ENCODE peak calls at places on chromosome 22, in six cellular contexts. X is PC-3, C is BJ, N is upper lobe of right lung, Z is GM12865, O is skeletal muscle cell. I is an unnamed sample.

GRCh38 chr22:35375031-35375430 is 5.9 kb upstream of the HMOX1 start:
- DNase-seq in X (peak), C (no peak), N (no peak), Z (no peak), O (no peak), I (no peak)

GRCh38 chr22:45083659-45084305 is 74.0 kb upstream of the PHF21B start:
- DNase-seq in X (peak), C (no peak), N (no peak), Z (no peak), O (no peak), I (no peak)

GRCh38 chr22:45831394-45831793 is 145.6 kb downstream of the WNT7B start:
- DNase-seq in X (peak), C (no peak), N (no peak), Z (no peak), O (no peak), I (no peak)

GRCh38 chr22:27399161-27399560 is 402.4 kb downstream of the MN1 start:
- DNase-seq in X (peak), C (no peak), N (no peak), Z (no peak), O (no peak), I (no peak)

GRCh38 chr22:30021881-30022619 is 58.2 kb upstream of the HORMAD2 start:
- DNase-seq in X (no peak), C (no peak), N (no peak), Z (no peak), O (no peak), I (no peak)

GRCh38 chr22:26650722-26651421 is 6.5 kb upstream of the MIAT start:
- DNase-seq in X (no peak), C (no peak), N (no peak), Z (peak), O (no peak), I (no peak)

GRCh38 chr22:22111267-22111751 is 128.7 kb upstream of the TOP3B start:
- DNase-seq in X (peak), C (no peak), N (no peak), Z (peak), O (peak), I (no peak)

GRCh38 chr22:28799125-28799833 is 1.1 kb downstream of the XBP1 start:
- DNase-seq in X (peak), C (peak), N (no peak), Z (peak), O (peak), I (no peak)

GRCh38 chr22:45757068-45757467 is 85.4 kb downstream of the ATXN10 start:
- DNase-seq in X (no peak), C (peak), N (no peak), Z (no peak), O (no peak), I (no peak)

GRCh38 chr22:48700180-48700565 is 1127.5 kb downstream of the BRD1 start:
- DNase-seq in X (no peak), C (no peak), N (no peak), Z (no peak), O (no peak), I (no peak)

GRCh38 chr22:26763633-26764295 is 106.4 kb downstream of the MIAT start:
- DNase-seq in X (peak), C (no peak), N (no peak), Z (no peak), O (peak), I (no peak)

GRCh38 chr22:43343262-43343988 is at the start of gene SCUBE1:
- DNase-seq in X (peak), C (no peak), N (peak), Z (no peak), O (no peak), I (no peak)

GRCh38 chr22:42292726-42293520 is 22.5 kb upstream of the TCF20 start:
- DNase-seq in X (no peak), C (no peak), N (no peak), Z (no peak), O (no peak), I (no peak)

GRCh38 chr22:31952094-31952401 is 7.7 kb downstream of the YWHAH start:
- DNase-seq in X (no peak), C (no peak), N (no peak), Z (no peak), O (no peak), I (no peak)

GRCh38 chr22:31952459-31952858 is 8.1 kb downstream of the YWHAH start:
- DNase-seq in X (peak), C (peak), N (no peak), Z (no peak), O (peak), I (no peak)

GRCh38 chr22:31951201-31952093 is 7.1 kb downstream of the YWHAH start:
- DNase-seq in X (peak), C (no peak), N (peak), Z (no peak), O (no peak), I (peak)

GRCh38 chr22:31948002-31948401 is 3.7 kb downstream of the YWHAH start:
- DNase-seq in X (no peak), C (no peak), N (peak), Z (no peak), O (no peak), I (no peak)

DNA sequence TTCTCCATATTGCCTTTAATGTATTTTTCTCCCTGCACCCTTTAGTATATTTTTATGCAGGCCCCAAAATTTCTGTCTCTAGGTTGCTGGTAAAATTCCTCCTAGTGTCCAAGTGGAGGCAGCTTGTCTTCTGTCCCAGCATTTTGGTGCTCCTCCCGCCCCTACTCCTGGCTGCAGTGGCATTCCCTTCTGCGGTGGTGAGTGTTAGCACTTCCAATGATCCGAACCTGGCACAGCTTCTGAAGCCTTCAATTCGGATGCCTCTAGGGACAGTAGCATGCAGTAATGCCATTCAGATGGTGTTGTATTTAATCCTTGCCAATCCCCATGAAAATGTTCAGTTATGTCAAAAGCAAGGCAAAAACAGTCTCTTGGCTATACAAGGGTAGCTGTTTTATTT is 5.9 kb downstream of the YWHAH start:
- DNase-seq in X (no peak), C (no peak), N (no peak), Z (no peak), O (no peak), I (no peak)
- H3K4me3 ChIP-seq in X (no peak), C (no peak), N (no peak), Z (no peak), O (no peak), I (no peak)

GRCh38 chr22:31287818-31288495 is 4.3 kb downstream of the PIK3IP1 start:
- DNase-seq in X (no peak), C (no peak), N (no peak), Z (no peak), O (no peak), I (no peak)

GRCh38 chr22:31290494-31291402 is 1.5 kb downstream of the PIK3IP1 start:
- DNase-seq in X (peak), C (peak), N (peak), Z (peak), O (peak), I (peak)

GRCh38 chr22:31286360-31287255 is 5.7 kb downstream of the PIK3IP1 start:
- DNase-seq in X (no peak), C (no peak), N (no peak), Z (peak), O (no peak), I (peak)

GRCh38 chr22:31289335-31289734 is 3.0 kb downstream of the PIK3IP1 start:
- DNase-seq in X (no peak), C (no peak), N (no peak), Z (no peak), O (no peak), I (no peak)

DNA sequence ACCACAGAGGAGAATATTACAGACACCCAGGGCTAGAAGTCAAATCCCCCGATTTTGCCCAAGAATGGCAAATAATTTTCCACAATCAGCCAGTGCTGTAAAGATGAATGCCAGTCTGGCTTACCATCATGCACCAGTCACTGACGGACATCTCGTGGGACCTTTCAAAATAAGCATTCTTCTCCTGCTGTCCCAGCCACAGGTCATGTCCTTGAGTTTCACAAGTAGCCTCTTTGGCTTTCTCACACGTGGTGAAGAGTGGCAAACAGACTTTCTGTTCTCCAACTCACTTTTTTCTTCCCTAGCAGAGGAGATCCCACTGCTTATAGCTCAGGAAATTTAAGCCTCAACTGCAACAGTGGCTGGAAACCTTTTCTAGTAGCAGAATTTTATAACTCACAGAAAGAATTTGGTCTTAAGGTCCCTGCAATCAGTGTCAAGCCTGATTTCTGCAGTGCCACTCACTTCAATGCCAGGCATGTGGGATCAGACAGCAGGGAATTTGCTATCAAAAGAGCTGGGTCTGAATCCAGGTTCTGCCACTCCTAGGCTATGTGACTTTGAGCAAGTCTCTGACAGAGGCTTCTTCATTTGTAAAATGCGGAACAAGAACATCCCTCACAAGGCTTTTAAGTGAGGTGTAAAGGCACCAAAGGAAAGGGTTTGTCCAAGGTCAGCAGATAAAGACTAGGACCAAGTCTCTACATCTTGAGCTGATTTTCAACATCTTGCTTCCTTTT is 3.6 kb downstream of the PIK3IP1 start:
- DNase-seq in X (no peak), C (no peak), N (no peak), Z (no peak), O (no peak), I (no peak)
- H3K4me3 ChIP-seq in X (no peak), C (no peak), N (peak), Z (no peak), O (no peak), I (no peak)

DNA sequence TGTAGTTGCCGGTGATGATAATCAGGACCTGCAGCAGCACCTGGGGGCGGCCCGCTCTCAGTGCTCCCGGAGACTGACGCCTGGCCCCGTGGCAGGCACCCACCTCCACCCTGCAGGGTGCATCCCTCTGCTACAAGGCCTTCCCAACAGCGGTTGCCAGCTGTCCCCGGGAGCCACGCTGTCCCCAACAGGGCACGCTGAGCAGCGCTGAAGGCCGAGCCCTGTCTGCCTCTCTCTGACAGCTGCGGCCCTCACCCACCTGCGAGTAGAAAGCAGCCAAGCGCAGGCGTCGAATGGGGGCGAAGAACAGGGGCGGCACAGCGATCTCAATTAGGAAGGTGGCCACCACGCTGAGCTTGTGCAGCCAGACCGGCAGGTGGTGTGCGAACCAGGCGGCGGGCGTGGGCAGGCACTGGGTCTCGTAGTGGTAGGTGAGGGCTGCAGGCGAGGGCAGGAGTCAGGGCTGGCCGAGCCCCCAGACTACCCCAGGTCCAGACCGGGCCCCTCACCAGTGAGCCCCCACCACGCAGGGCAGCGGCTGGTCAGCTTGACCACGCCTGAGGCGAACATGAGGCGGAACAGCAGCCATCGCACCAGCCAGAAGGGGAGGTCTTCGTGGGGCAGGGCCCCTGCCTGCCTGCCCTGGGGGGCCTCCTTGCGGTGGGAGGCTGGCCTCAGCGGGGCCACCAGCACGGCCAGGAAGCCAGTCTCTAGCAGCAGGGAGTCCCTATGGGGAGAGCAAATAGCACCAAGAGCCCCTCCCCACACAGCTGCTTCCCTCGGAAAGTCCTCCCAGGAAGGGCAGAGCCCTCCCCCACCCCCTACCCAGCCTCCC is 1.5 kb downstream of the LMF2 start:
- DNase-seq in X (no peak), C (no peak), N (no peak), Z (peak), O (no peak), I (no peak)
- H3K4me3 ChIP-seq in X (peak), C (peak), N (peak), Z (peak), O (peak), I (peak)

GRCh38 chr22:50191041-50191740 is 5.5 kb downstream of the TRABD start:
- DNase-seq in X (no peak), C (no peak), N (no peak), Z (peak), O (no peak), I (peak)
- H3K4me3 ChIP-seq in X (no peak), C (peak), N (peak), Z (peak), O (peak), I (peak)

GRCh38 chr22:32204856-32205722 is at the start of gene RFPL2:
- DNase-seq in X (no peak), C (no peak), N (peak), Z (no peak), O (no peak), I (no peak)
- H3K4me3 ChIP-seq in X (no peak), C (no peak), N (peak), Z (no peak), O (peak), I (no peak)

GRCh38 chr22:39490135-39490798 is 11.8 kb upstream of the MIEF1 start:
- DNase-seq in X (peak), C (no peak), N (peak), Z (peak), O (no peak), I (peak)
- H3K4me3 ChIP-seq in X (no peak), C (no peak), N (no peak), Z (no peak), O (no peak), I (peak)

GRCh38 chr22:18048441-18048898 is 24.1 kb upstream of the MICAL3 start:
- DNase-seq in X (no peak), C (peak), N (peak), Z (no peak), O (no peak), I (no peak)
- H3K4me3 ChIP-seq in X (no peak), C (peak), N (no peak), Z (no peak), O (peak), I (no peak)